ENCODE peak calls at places on chromosomes 3 and 15, in nine cellular contexts. S is foreskin fibroblast, V is IMR-90, Q is WERI-Rb-1, D is ascending aorta, M is thoracic aorta, A is spleen, I is choroid plexus epithelial cell, J is ovary. B is an unnamed sample.
A peak's percentile ranks its signal among the peaks of the same experiment; 100 is the strongest.

GRCh38 chr3:109806929-109807328 is 469.6 kb upstream of the DPPA4 start:
- DNase-seq in S (peak; percentile 49), V (peak; percentile 56), Q (no peak), D (no peak), M (no peak), A (no peak), I (peak; percentile 32), J (no peak), B (peak; percentile 40)

GRCh38 chr15:28002867-28003266 is 96.2 kb downstream of the OCA2 start:
- DNase-seq in S (no peak), V (no peak), Q (no peak), D (no peak), M (no peak), A (no peak), I (no peak), J (no peak), B (no peak)

GRCh38 chr3:43218156-43218555 is 68.2 kb upstream of the SNRK start:
- DNase-seq in S (no peak), V (no peak), Q (no peak), D (no peak), M (no peak), A (no peak), I (no peak), J (no peak), B (no peak)

GRCh38 chr15:62087671-62088360 is 21.0 kb downstream of the C2CD4A start:
- DNase-seq in S (no peak), V (no peak), Q (no peak), D (no peak), M (no peak), A (no peak), I (peak; percentile 63), J (no peak), B (peak; percentile 67)

GRCh38 chr3:174253940-174254339 is 605.2 kb upstream of the NAALADL2 start:
- DNase-seq in S (no peak), V (no peak), Q (no peak), D (no peak), M (no peak), A (no peak), I (no peak), J (no peak), B (no peak)

GRCh38 chr3:126407412-126408044 is 12.8 kb downstream of the CFAP100 start:
- DNase-seq in S (no peak), V (no peak), Q (no peak), D (no peak), M (no peak), A (no peak), I (no peak), J (no peak), B (no peak)

GRCh38 chr15:68059630-68060029 is 5.5 kb downstream of the PIAS1 start:
- DNase-seq in S (no peak), V (no peak), Q (no peak), D (no peak), M (no peak), A (no peak), I (no peak), J (no peak), B (no peak)

GRCh38 chr3:177410734-177411133 is 213.5 kb upstream of the TBL1XR1 start:
- DNase-seq in S (no peak), V (no peak), Q (no peak), D (no peak), M (no peak), A (no peak), I (no peak), J (no peak), B (no peak)

DNA sequence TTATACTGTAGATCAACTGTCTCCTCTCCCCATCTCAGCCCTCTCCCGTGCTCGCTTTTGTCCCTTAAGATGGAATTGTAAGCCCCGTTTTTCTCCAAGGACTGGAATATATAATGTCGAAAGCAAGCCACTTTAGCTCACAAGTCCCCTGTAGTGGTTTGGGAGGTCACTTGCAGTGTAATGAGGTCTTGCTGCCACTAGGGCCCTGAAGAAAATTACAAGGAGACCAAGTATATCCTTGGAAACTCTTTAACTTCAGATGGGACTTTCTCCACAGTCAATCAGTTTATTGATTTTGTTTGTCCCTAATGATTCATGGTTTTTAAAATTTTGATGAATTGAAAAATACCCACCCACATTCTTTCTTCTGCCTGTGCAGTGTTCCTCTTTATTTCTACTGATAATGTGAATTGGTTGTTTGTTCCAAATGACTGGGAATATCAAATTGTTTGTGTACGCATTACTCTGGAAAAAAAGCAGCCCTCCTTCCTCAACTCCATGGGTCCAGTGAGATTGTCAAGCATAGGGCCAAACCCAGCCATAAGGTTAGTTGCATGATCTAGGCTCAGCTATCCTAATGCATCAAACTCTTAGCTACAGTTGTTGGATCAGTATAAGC is 294.8 kb downstream of the MCTP2 start:
- DNase-seq in S (no peak), V (no peak), Q (no peak), D (no peak), M (no peak), A (no peak), I (no peak), J (no peak), B (no peak)
- TF ChIP-seq CTCF in S (peak; percentile 4), V (no peak), Q (peak; percentile 26), D (no peak), M (peak; percentile 25), A (peak; percentile 39), I (peak; percentile 22), J (no peak), B (no peak)

GRCh38 chr15:60478633-60479360 is at the start of gene ICE2:
- DNase-seq in S (peak; percentile 97), V (peak; percentile 94), Q (peak; percentile 95), D (peak; percentile 85), M (peak; percentile 91), A (peak; percentile 99), I (peak; percentile 95), J (peak; percentile 92), B (peak; percentile 92)

GRCh38 chr15:60477991-60478632 is 830 bp downstream of the ICE2 start:
- DNase-seq in S (peak; percentile 47), V (peak; percentile 49), Q (no peak), D (no peak), M (no peak), A (no peak), I (peak; percentile 44), J (no peak), B (peak; percentile 41)

GRCh38 chr15:60479361-60479684 is 381 bp upstream of the ICE2 start:
- DNase-seq in S (no peak), V (no peak), Q (no peak), D (no peak), M (no peak), A (no peak), I (no peak), J (no peak), B (no peak)

GRCh38 chr15:60476713-60477112 is 2.2 kb downstream of the ICE2 start:
- DNase-seq in S (peak; percentile 24), V (peak; percentile 16), Q (no peak), D (no peak), M (no peak), A (no peak), I (peak; percentile 58), J (no peak), B (no peak)

DNA sequence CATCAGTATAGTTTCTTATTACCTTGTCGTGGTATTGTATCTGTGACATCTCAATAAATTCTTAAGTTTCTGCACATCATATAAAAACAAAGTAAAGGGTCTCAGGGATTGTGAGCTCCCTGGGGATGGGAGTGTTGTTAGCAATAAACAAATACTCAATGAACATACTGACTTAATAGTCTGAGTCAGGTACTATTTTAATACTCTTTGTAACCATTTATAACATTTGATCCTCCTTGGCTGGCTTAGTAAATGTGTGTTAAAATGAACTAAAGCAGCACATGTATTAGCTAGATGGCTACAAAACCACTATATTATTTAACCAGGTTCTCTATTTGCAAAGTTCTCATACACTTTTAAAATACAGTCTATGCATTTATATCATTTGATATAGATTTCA is 1.8 kb downstream of the ICE2 start:
- DNase-seq in S (no peak), V (no peak), Q (no peak), D (no peak), M (no peak), A (no peak), I (no peak), J (no peak), B (peak; percentile 26)
- H3K4me3 ChIP-seq in S (peak overlapping the region; percentile 90), V (no peak overlapping the region), Q (no peak overlapping the region), D (no peak overlapping the region), M (peak overlapping the region; percentile 94), A (no peak overlapping the region), I (no peak overlapping the region), J (no peak overlapping the region), B (no peak overlapping the region)

GRCh38 chr15:40942337-40942854 is 10.9 kb upstream of the CHAC1 start:
- DNase-seq in S (no peak), V (no peak), Q (peak; percentile 25), D (no peak), M (no peak), A (no peak), I (no peak), J (no peak), B (no peak)

GRCh38 chr15:40941078-40941527 is 12.0 kb downstream of the DLL4 start:
- DNase-seq in S (peak; percentile 31), V (no peak), Q (peak; percentile 35), D (no peak), M (no peak), A (no peak), I (no peak), J (no peak), B (no peak)

GRCh38 chr15:40942865-40943264 is 10.4 kb upstream of the CHAC1 start:
- DNase-seq in S (no peak), V (no peak), Q (no peak), D (no peak), M (no peak), A (no peak), I (no peak), J (no peak), B (no peak)

GRCh38 chr15:40939909-40940801 is 11.0 kb downstream of the DLL4 start:
- DNase-seq in S (peak; percentile 40), V (no peak), Q (no peak), D (no peak), M (no peak), A (peak; percentile 82), I (no peak), J (no peak), B (no peak)

DNA sequence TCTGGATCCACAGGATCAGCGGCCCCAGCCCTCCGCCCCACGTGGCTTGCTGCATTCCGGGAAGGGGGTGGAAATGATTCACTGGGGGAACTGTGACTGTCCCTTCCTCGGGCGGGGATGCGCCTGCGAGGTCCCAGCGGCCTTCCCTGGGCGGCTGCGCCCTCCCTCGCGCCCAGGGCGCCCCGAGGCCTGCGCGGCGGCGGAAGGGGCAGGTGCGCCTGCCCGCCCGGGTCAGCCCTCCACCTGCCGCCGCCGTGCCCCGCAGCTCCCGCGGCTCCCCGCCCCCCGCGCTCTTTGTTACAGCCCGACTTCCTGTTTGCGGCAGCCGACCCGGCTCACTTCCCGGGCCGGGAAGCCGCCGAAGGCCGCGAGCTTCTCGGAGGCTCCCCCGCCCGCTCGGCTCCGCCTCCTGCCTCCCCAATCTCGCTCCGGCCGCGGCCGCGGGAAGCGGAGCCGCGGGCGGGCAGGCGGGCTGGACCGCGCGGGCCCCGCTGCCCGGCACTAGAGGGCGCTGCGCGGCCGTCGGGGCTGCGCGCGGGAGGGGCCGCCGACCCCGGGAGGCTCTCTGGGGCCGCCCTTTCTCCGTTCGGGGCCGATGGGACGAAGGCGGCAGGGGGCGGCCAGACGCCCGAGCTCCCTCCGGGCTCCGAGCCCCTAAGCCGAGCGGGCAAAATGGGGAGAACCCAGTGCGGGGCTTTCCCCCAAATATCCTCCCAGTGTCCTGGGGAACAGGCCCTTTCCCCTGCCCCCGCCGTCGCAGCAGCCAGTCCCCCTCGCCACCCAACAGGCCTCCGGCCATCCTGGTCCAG is 11.5 kb upstream of the CHAC1 start:
- DNase-seq in S (peak; percentile 92), V (peak; percentile 73), Q (peak; percentile 76), D (no peak), M (peak; percentile 50), A (peak; percentile 95), I (peak; percentile 67), J (peak; percentile 77), B (peak; percentile 58)
- TF ChIP-seq CTCF in S (peak; percentile 12), V (peak; percentile 84), Q (peak; percentile 58), D (peak; percentile 32), M (peak; percentile 46), A (peak; percentile 77), I (peak; percentile 29), J (peak; percentile 80), B (peak; percentile 14)

GRCh38 chr3:58009749-58010535 is 1.7 kb downstream of the FLNB start:
- DNase-seq in S (no peak), V (no peak), Q (no peak), D (no peak), M (no peak), A (no peak), I (no peak), J (no peak), B (no peak)

GRCh38 chr3:58009026-58009748 is 965 bp downstream of the FLNB start:
- DNase-seq in S (no peak), V (no peak), Q (no peak), D (no peak), M (no peak), A (peak; percentile 87), I (no peak), J (peak; percentile 33), B (no peak)

GRCh38 chr3:58012302-58012701 is 4.1 kb downstream of the FLNB start:
- DNase-seq in S (no peak), V (no peak), Q (no peak), D (no peak), M (no peak), A (no peak), I (no peak), J (no peak), B (no peak)

GRCh38 chr3:58011580-58011979 is 3.4 kb downstream of the FLNB start:
- DNase-seq in S (no peak), V (no peak), Q (no peak), D (no peak), M (no peak), A (no peak), I (no peak), J (no peak), B (no peak)

DNA sequence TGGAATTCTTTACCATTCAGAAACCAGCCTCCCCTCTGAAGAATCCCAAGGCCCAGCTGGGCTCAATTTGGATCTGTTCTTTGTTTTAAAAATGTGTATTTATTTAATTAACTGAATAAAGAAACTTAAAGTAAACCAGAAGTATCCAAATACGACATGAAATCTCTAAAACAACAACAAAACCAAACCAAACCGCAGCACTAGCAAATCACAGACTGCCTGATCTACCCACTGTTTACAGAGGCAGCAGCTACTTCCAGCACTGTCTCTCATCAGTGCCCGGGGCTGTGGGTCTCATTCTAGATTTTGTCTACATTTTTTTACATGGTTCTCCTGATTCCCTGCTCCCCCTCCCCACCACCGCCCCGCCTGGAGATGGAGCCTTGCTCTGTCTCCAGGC is 2.3 kb downstream of the FLNB start:
- DNase-seq in S (no peak), V (peak; percentile 47), Q (no peak), D (no peak), M (no peak), A (no peak), I (no peak), J (no peak), B (no peak)
- H3K4me3 ChIP-seq in S (peak overlapping the region; percentile 97), V (peak overlapping the region; percentile 95), Q (no peak overlapping the region), D (peak overlapping the region; percentile 85), M (peak overlapping the region; percentile 90), A (peak overlapping the region; percentile 96), I (peak overlapping the region; percentile 97), J (peak overlapping the region; percentile 79), B (peak overlapping the region; percentile 79)